ENCODE peak calls at places on chromosomes 3 and 15, in ten cellular contexts. D, Z, T, F, I, J, M, Q, Y and W are unnamed samples.

GRCh38 chr3:170999737-171000242 is 26.7 kb downstream of the SLC2A2 start:
- DNase-seq in Y (no peak), T (peak; percentile 69), J (peak; percentile 68), M (peak; percentile 24), Z (no peak), D (no peak), I (peak; percentile 92), Q (peak; percentile 33), F (no peak), W (peak; percentile 49)

GRCh38 chr3:120469440-120470415 is 18.9 kb upstream of the FSTL1 start:
- DNase-seq in Z (no peak), Q (no peak), F (no peak), D (no peak), I (peak; percentile 81), Y (no peak), M (no peak), T (peak; percentile 80), J (no peak), W (no peak)

GRCh38 chr3:132343018-132343612 is 25.9 kb downstream of the ACP3 start:
- DNase-seq in J (peak; percentile 24), Y (peak; percentile 62), D (no peak), T (peak; percentile 25), M (peak; percentile 43), I (peak; percentile 52), F (no peak), Z (peak; percentile 18), Q (no peak), W (peak; percentile 45)

GRCh38 chr3:119098006-119098405 is 48.0 kb upstream of the TEX55 start:
- DNase-seq in T (no peak), D (no peak), Q (no peak), Z (no peak), F (no peak), M (no peak), J (no peak), Y (no peak), I (no peak), W (no peak)

GRCh38 chr3:113695818-113696645 is at the start of gene USF3:
- DNase-seq in I (peak; percentile 60), T (peak; percentile 78), Z (peak; percentile 83), M (no peak), D (peak; percentile 88), J (no peak), Y (peak; percentile 79), F (peak; percentile 28), Q (peak; percentile 91), W (peak; percentile 75)

GRCh38 chr15:70439880-70440279 is 323.5 kb downstream of the UACA start:
- DNase-seq in Y (no peak), I (no peak), Z (no peak), M (no peak), D (no peak), Q (no peak), J (no peak), T (no peak), F (no peak), W (no peak)

GRCh38 chr3:40120816-40121215 is 188.7 kb upstream of the EIF1B start:
- DNase-seq in I (peak; percentile 74), F (no peak), D (no peak), J (no peak), Y (no peak), Q (no peak), T (no peak), M (no peak), Z (no peak), W (peak; percentile 15)

GRCh38 chr3:159814161-159814560 is 174.5 kb upstream of the IL12A start:
- DNase-seq in I (no peak), Y (peak; percentile 78), D (no peak), Z (no peak), J (no peak), T (peak; percentile 79), F (no peak), M (no peak), Q (no peak), W (no peak)

GRCh38 chr15:79598639-79599038 is 166.5 kb downstream of the MINAR1 start:
- DNase-seq in Y (no peak), Q (no peak), J (no peak), I (no peak), D (no peak), M (no peak), F (no peak), T (no peak), Z (no peak), W (no peak)

GRCh38 chr3:23776352-23776891 is 29.3 kb upstream of the UBE2E1 start:
- DNase-seq in D (no peak), Q (no peak), F (no peak), T (no peak), Y (no peak), Z (no peak), I (peak; percentile 74), M (no peak), J (peak; percentile 39), W (no peak)

GRCh38 chr3:13134879-13135206 is 61.6 kb upstream of the IQSEC1 start:
- DNase-seq in M (no peak), F (no peak), I (no peak), Z (no peak), Y (no peak), T (no peak), Q (no peak), J (no peak), D (no peak), W (no peak)

GRCh38 chr3:96202181-96202580 is 612.2 kb upstream of the EPHA6 start:
- DNase-seq in J (no peak), T (no peak), Z (no peak), Q (no peak), D (no peak), F (no peak), M (no peak), I (no peak), Y (no peak), W (no peak)

GRCh38 chr3:177335728-177336127 is 138.4 kb upstream of the TBL1XR1 start:
- DNase-seq in Z (no peak), F (no peak), M (no peak), T (no peak), D (no peak), J (no peak), Q (no peak), I (peak; percentile 65), Y (no peak), W (peak; percentile 63)

GRCh38 chr3:66609660-66610547 is 109.1 kb upstream of the LRIG1 start:
- DNase-seq in Z (no peak), J (peak; percentile 76), Y (no peak), I (peak; percentile 92), F (no peak), Q (no peak), D (peak; percentile 41), T (no peak), M (no peak), W (no peak)

GRCh38 chr3:128430276-128430675 is 36.4 kb downstream of the DNAJB8 start:
- DNase-seq in I (no peak), J (no peak), T (no peak), F (no peak), Q (no peak), D (no peak), Y (no peak), M (no peak), Z (no peak), W (no peak)
- H3K27me3 ChIP-seq in I (peaks cover 45% of the 10 kb centered on the region), J (peaks cover 39% of the 10 kb centered on the region), T (no peaks in the 10 kb centered on the region), F (no peaks in the 10 kb centered on the region), Q (peaks cover 4% of the 10 kb centered on the region), D (no peaks in the 10 kb centered on the region), Y (peaks cover 54% of the 10 kb centered on the region), M (no peaks in the 10 kb centered on the region), Z (no peaks in the 10 kb centered on the region), W (peaks cover 15% of the 10 kb centered on the region)

GRCh38 chr15:41556657-41557056 is 2.4 kb upstream of the TYRO3 start:
- DNase-seq in D (no peak), M (no peak), J (no peak), Y (no peak), I (no peak), F (no peak), T (no peak), Z (no peak), Q (no peak), W (no peak)

GRCh38 chr15:41559489-41560177 is 621 bp downstream of the TYRO3 start:
- DNase-seq in I (no peak), F (no peak), T (peak; percentile 16), Q (no peak), Y (no peak), Z (peak; percentile 69), D (peak; percentile 70), J (no peak), M (no peak), W (no peak)

GRCh38 chr15:41559239-41559488 is 152 bp downstream of the TYRO3 start:
- DNase-seq in Y (no peak), Q (no peak), T (no peak), F (no peak), D (peak; percentile 77), Z (peak; percentile 76), M (no peak), J (no peak), I (no peak), W (no peak)

GRCh38 chr15:41558400-41559238 is at the start of gene TYRO3:
- DNase-seq in M (no peak), F (peak; percentile 67), J (no peak), I (peak; percentile 42), Y (peak; percentile 47), Z (peak; percentile 78), D (peak; percentile 84), Q (peak; percentile 69), T (peak; percentile 62), W (peak; percentile 72)

GRCh38 chr15:41557673-41558399 is 1.2 kb upstream of the TYRO3 start:
- DNase-seq in J (peak; percentile 39), I (peak; percentile 58), M (no peak), Q (peak; percentile 44), Y (peak; percentile 86), D (peak; percentile 79), Z (peak; percentile 85), T (peak; percentile 60), F (peak; percentile 86), W (peak; percentile 87)
- H3K4me3 ChIP-seq in J (peak overlapping the region; percentile 67), I (peak overlapping the region; percentile 72), M (peak overlapping the region; percentile 77), Q (no peak overlapping the region), Y (peak overlapping the region; percentile 66), D (peak overlapping the region; percentile 64), Z (peak overlapping the region; percentile 47), T (peak overlapping the region; percentile 62), F (peak overlapping the region; percentile 80), W (no peak overlapping the region)

GRCh38 chr15:38635170-38635569 is 70.6 kb upstream of the RASGRP1 start:
- DNase-seq in M (no peak), D (no peak), Q (no peak), F (no peak), I (no peak), T (no peak), Z (no peak), Y (no peak), J (no peak), W (no peak)
- H3K27me3 ChIP-seq in M (no peaks in the 10 kb centered on the region), D (no peaks in the 10 kb centered on the region), Q (no peaks in the 10 kb centered on the region), F (no peaks in the 10 kb centered on the region), I (peaks cover 14% of the 10 kb centered on the region), T (no peaks in the 10 kb centered on the region), Z (no peaks in the 10 kb centered on the region), Y (no peaks in the 10 kb centered on the region), J (peaks cover 18% of the 10 kb centered on the region), W (no peaks in the 10 kb centered on the region)

DNA sequence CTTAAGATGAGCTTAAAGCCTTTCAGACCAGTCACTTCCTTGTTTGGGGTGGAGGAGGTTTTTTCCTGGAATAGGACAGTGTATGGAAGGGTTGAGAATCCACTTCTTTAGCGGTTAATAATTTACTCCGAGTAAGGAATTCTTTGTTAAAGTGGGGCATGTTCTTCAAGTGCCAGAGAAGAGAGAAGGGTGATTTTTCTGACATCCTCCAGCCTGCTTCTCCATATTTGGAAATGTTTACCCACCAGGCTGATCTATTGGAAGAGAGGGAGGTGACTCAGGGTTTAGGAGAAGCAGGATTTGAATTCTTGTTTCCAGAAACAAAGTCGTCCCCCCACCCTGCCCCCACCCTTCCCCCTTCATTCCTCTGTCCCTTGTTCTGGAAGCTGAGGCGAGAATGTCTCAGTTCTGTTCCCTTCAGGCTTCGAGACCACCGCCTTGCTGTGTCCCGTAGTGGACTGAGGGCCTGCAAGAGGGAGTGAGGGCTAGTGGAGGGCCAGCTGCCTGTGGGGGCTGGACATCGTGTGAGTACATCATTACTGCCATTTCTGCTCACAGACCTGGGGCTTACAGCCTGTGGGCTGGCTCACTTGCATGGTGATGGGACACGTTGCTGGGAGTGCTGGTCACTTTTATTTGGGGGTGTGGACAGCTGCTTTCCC is 58.5 kb downstream of the LPP start:
- DNase-seq in D (no peak), T (no peak), M (no peak), Z (no peak), Q (no peak), J (peak; percentile 83), I (peak; percentile 92), F (no peak), Y (no peak), W (no peak)
- H3K4me3 ChIP-seq in D (no peak overlapping the region), T (no peak overlapping the region), M (no peak overlapping the region), Z (peak overlapping the region; percentile 33), Q (no peak overlapping the region), J (peak overlapping the region; percentile 59), I (peak overlapping the region; percentile 51), F (no peak overlapping the region), Y (no peak overlapping the region), W (no peak overlapping the region)